ENCODE peak calls at places on chromosomes 7 and 10, in ten cellular contexts. Y is right atrium auricular region, W is thoracic aorta, B is DND-41, D is IMR-90, H is thyroid gland, A is gastrocnemius medialis, T is small intestine, C is fibroblast of lung, P is aorta. Q is an unnamed sample.

GRCh38 chr10:71927669-71928592 is 36.3 kb upstream of the CHST3 start:
- DNase-seq in Y (no peak), W (no peak), B (no peak), D (peak; percentile 76), H (no peak), A (no peak), T (no peak), C (peak; percentile 50), P (no peak), Q (no peak)

GRCh38 chr7:26726051-26726450 is 138.3 kb downstream of the SKAP2 start:
- DNase-seq in Y (no peak), W (no peak), B (no peak), D (no peak), H (no peak), A (no peak), T (no peak), C (no peak), P (no peak), Q (no peak)

GRCh38 chr7:13953368-13953767 is 36.1 kb downstream of the ETV1 start:
- DNase-seq in Y (no peak), W (no peak), B (no peak), D (no peak), H (no peak), A (no peak), T (no peak), C (no peak), P (no peak), Q (no peak)

GRCh38 chr10:19974138-19974537 is 157.9 kb downstream of the PLXDC2 start:
- DNase-seq in Y (no peak), W (no peak), B (no peak), D (no peak), H (no peak), A (no peak), T (no peak), C (no peak), P (no peak), Q (no peak)

GRCh38 chr10:112519129-112519761 is 72.2 kb downstream of the VTI1A start:
- DNase-seq in Y (no peak), W (no peak), B (no peak), D (no peak), H (no peak), A (no peak), T (peak; percentile 85), C (no peak), P (no peak), Q (no peak)

GRCh38 chr10:93992400-93993030 is 1.2 kb upstream of the PLCE1 start:
- DNase-seq in Y (no peak), W (no peak), B (no peak), D (peak; percentile 16), H (no peak), A (no peak), T (no peak), C (peak; percentile 29), P (no peak), Q (peak; percentile 47)

GRCh38 chr7:129258649-129259389 is 34.0 kb downstream of the AHCYL2 start:
- DNase-seq in Y (no peak), W (no peak), B (no peak), D (no peak), H (peak; percentile 81), A (no peak), T (no peak), C (peak; percentile 53), P (no peak), Q (peak; percentile 72)

GRCh38 chr10:131874991-131875451 is 25.8 kb upstream of the PPP2R2D start:
- DNase-seq in Y (peak; percentile 67), W (no peak), B (peak; percentile 72), D (peak; percentile 72), H (peak; percentile 81), A (peak; percentile 35), T (peak; percentile 57), C (peak; percentile 64), P (peak; percentile 75), Q (peak; percentile 90)

GRCh38 chr10:102188298-102188940 is 36.2 kb downstream of the NOLC1 start:
- DNase-seq in Y (no peak), W (no peak), B (no peak), D (no peak), H (no peak), A (no peak), T (peak; percentile 71), C (no peak), P (no peak), Q (no peak)

GRCh38 chr7:116328161-116328560 is 117.8 kb downstream of the TES start:
- DNase-seq in Y (no peak), W (no peak), B (no peak), D (no peak), H (no peak), A (no peak), T (no peak), C (no peak), P (no peak), Q (no peak)

GRCh38 chr10:45106257-45106856 is 105.6 kb downstream of the ZNF22 start:
- DNase-seq in Y (no peak), W (no peak), B (no peak), D (no peak), H (no peak), A (no peak), T (no peak), C (no peak), P (no peak), Q (no peak)

GRCh38 chr7:28096713-28097112 is 83.9 kb downstream of the JAZF1 start:
- DNase-seq in Y (peak; percentile 79), W (no peak), B (peak; percentile 42), D (peak; percentile 72), H (peak; percentile 45), A (peak; percentile 38), T (peak; percentile 49), C (peak; percentile 52), P (no peak), Q (peak; percentile 50)

GRCh38 chr7:36942558-36943354 is 218.5 kb upstream of the AOAH start:
- DNase-seq in Y (no peak), W (no peak), B (no peak), D (no peak), H (no peak), A (no peak), T (no peak), C (no peak), P (no peak), Q (no peak)
- H3K9me3 ChIP-seq in Y (peaks cover 47% of the 10 kb centered on the region), W (peaks cover 29% of the 10 kb centered on the region), B (no peaks in the 10 kb centered on the region), D (peaks cover under 1% of the 10 kb centered on the region), H (no peaks in the 10 kb centered on the region), A (peaks cover 6% of the 10 kb centered on the region), T (no peaks in the 10 kb centered on the region), C (no peaks in the 10 kb centered on the region), P (peaks cover 2% of the 10 kb centered on the region), Q (peaks cover 3% of the 10 kb centered on the region)

DNA sequence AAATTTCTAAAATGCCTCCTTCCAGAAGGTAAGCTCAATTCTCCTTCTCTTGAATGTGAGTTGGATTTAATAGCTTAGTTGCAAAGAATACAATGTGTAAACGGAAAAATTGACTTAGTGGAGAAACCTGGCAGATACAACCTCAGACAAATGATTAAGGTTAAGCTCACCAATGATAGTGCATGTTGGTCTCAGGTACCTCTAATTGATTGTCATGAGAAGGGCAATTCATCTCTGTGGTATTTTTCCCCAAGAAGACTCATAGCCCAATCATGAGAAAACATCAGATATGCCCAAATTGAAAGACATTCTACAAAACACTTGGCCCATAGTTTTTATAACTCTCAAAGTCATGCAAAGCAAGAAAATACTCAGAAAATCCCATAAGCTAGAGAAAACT is 36.2 kb upstream of the TMEM106B start:
- DNase-seq in Y (no peak), W (no peak), B (no peak), D (no peak), H (no peak), A (no peak), T (no peak), C (peak; percentile 86), P (no peak), Q (no peak)
- H3K4me1 ChIP-seq in Y (no peaks in the 10 kb centered on the region), W (no peaks in the 10 kb centered on the region), B (no peaks in the 10 kb centered on the region), D (no peaks in the 10 kb centered on the region), H (no peaks in the 10 kb centered on the region), A (no peaks in the 10 kb centered on the region), T (no peaks in the 10 kb centered on the region), C (no peaks in the 10 kb centered on the region), P (no peaks in the 10 kb centered on the region), Q (peaks cover 5% of the 10 kb centered on the region)

DNA sequence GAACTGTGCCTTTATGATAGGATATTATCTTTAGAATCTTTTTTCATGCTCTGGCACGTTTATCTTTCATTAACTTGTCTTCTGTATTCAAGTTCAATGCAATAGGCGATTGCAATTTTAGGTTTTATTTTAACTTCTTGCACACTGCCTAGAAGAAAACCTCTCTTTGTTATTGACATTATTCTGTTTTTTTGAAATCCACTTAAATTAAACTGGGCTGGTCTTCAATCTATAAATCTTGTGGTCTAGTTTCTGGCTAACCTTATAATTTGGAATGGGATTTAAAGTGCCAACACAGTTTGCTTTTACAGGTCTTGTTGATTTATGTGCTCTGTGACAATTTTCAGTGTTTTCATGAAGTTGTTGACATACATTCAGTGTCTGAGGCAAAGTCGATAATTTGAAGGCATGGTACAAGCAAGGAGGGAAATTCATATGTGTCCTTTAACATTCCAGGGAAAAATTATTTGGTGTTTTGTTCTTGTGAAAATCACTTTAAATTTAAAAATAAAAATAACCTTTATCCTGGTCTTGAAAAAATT is 240.9 kb downstream of the KIAA1217 start:
- DNase-seq in Y (no peak), W (no peak), B (no peak), D (no peak), H (no peak), A (no peak), T (no peak), C (no peak), P (no peak), Q (no peak)
- H3K4me3 ChIP-seq in Y (peak overlapping the region; percentile 3), W (peak overlapping the region; percentile 59), B (no peak overlapping the region), D (peak overlapping the region; percentile 14), H (no peak overlapping the region), A (peak overlapping the region; percentile 26), T (no peak overlapping the region), C (peak overlapping the region; percentile 27), P (peak overlapping the region; percentile 72), Q (no peak overlapping the region)

GRCh38 chr7:33745934-33746333 is 159.4 kb upstream of the BMPER start:
- DNase-seq in Y (no peak), W (no peak), B (no peak), D (peak; percentile 72), H (no peak), A (no peak), T (no peak), C (peak; percentile 52), P (no peak), Q (no peak)

GRCh38 chr7:33750177-33750576 is 155.2 kb upstream of the BMPER start:
- DNase-seq in Y (no peak), W (no peak), B (no peak), D (peak; percentile 84), H (no peak), A (no peak), T (no peak), C (peak; percentile 82), P (no peak), Q (no peak)

GRCh38 chr7:33744293-33744692 is 161.0 kb upstream of the BMPER start:
- DNase-seq in Y (no peak), W (no peak), B (peak; percentile 11), D (peak; percentile 14), H (no peak), A (no peak), T (peak; percentile 60), C (no peak), P (no peak), Q (peak; percentile 20)

GRCh38 chr7:33751395-33751794 is 153.9 kb upstream of the BMPER start:
- DNase-seq in Y (no peak), W (no peak), B (no peak), D (no peak), H (no peak), A (no peak), T (no peak), C (no peak), P (no peak), Q (no peak)

DNA sequence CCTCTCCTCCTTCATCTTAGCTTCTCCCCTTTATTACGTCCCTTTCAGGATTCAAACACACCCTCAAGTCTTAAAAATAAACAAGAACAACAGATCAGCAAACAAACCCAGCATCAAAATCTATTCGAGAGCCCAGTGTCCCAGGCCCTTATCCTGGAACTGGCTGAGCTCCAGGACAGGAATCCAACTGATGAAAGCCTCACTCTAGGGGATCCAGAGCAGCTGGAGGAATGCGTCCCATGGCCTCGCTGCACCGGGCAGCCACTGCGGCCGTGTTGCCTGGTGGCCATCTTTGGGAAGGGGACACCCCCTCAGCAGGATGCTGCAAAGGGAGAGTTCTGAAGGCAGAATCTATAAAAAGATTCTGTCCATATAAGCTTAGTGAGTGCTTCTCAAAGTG is 156.5 kb upstream of the BMPER start:
- DNase-seq in Y (no peak), W (no peak), B (no peak), D (no peak), H (no peak), A (peak; percentile 20), T (no peak), C (peak; percentile 49), P (no peak), Q (no peak)
- H3K9me3 ChIP-seq in Y (no peaks in the 10 kb centered on the region), W (no peaks in the 10 kb centered on the region), B (no peaks in the 10 kb centered on the region), D (no peaks in the 10 kb centered on the region), H (no peaks in the 10 kb centered on the region), A (no peaks in the 10 kb centered on the region), T (no peaks in the 10 kb centered on the region), C (no peaks in the 10 kb centered on the region), P (no peaks in the 10 kb centered on the region), Q (no peaks in the 10 kb centered on the region)

Q was measured in HAP-1.